ENCODE peak calls at places on chromosomes 11 and 22, in five cellular contexts. Q is GM23338, A is psoas muscle, T is cardiac muscle cell, Z is suprapubic skin. L is an unnamed sample.

GRCh38 chr11:118295199-118295598 is 9.3 kb upstream of the CD3E start:
- DNase-seq in Q (peak), A (no peak), T (no peak), Z (no peak), L (no peak)

GRCh38 chr11:3859373-3859881 is 4.0 kb downstream of the STIM1 start:
- DNase-seq in Q (peak), A (peak), T (peak), Z (no peak), L (peak)

GRCh38 chr22:43231724-43232034 is 44.7 kb upstream of the TTLL12 start:
- DNase-seq in Q (no peak), A (no peak), T (no peak), Z (no peak), L (no peak)

GRCh38 chr22:26922804-26923203 is 265.4 kb downstream of the MIAT start:
- DNase-seq in Q (peak), A (no peak), T (peak), Z (no peak), L (peak)

GRCh38 chr11:57097149-57097548 is 84.6 kb upstream of the LRRC55 start:
- DNase-seq in Q (no peak), A (no peak), T (no peak), Z (no peak), L (no peak)

GRCh38 chr22:17773606-17774205 is 563 bp downstream of the BID start:
- DNase-seq in Q (peak), A (peak), T (peak), Z (no peak), L (peak)

GRCh38 chr11:73175551-73176144 is 33.5 kb upstream of the FCHSD2 start:
- DNase-seq in Q (no peak), A (no peak), T (peak), Z (no peak), L (no peak)

GRCh38 chr11:100719362-100719761 is 32.3 kb downstream of the ARHGAP42 start:
- DNase-seq in Q (peak), A (no peak), T (peak), Z (no peak), L (no peak)

GRCh38 chr11:19642185-19642591 is 70.4 kb upstream of the NAV2 start:
- DNase-seq in Q (no peak), A (peak), T (no peak), Z (no peak), L (no peak)

GRCh38 chr22:26624788-26625187 is 3.0 kb downstream of the CRYBA4 start:
- DNase-seq in Q (no peak), A (no peak), T (no peak), Z (no peak), L (no peak)

GRCh38 chr22:48277868-48278581 is 1515.6 kb downstream of the TBC1D22A start:
- DNase-seq in Q (no peak), A (no peak), T (no peak), Z (no peak), L (no peak)

GRCh38 chr22:47094861-47095330 is 332.4 kb downstream of the TBC1D22A start:
- DNase-seq in Q (no peak), A (no peak), T (no peak), Z (no peak), L (no peak)

GRCh38 chr11:96145163-96145585 is 197.8 kb downstream of the MAML2 start:
- DNase-seq in Q (no peak), A (no peak), T (no peak), Z (no peak), L (no peak)

GRCh38 chr11:33616552-33616951 is 84.1 kb downstream of the C11orf91 start:
- DNase-seq in Q (no peak), A (no peak), T (no peak), Z (no peak), L (no peak)

GRCh38 chr11:17272823-17273222 is 3.7 kb upstream of the NUCB2 start:
- DNase-seq in Q (no peak), A (no peak), T (no peak), Z (no peak), L (no peak)

GRCh38 chr11:57345555-57346151 is 7.5 kb downstream of the P2RX3 start:
- DNase-seq in Q (peak), A (peak), T (peak), Z (peak), L (peak)

GRCh38 chr11:30917859-30918478 is 331.8 kb upstream of the MPPED2 start:
- DNase-seq in Q (peak), A (no peak), T (peak), Z (no peak), L (no peak)

GRCh38 chr11:83823461-83824025 is 537.4 kb upstream of the CCDC90B start:
- DNase-seq in Q (no peak), A (no peak), T (no peak), Z (no peak), L (no peak)

GRCh38 chr11:11461473-11461872 is 108.4 kb upstream of the CSNK2A3 start:
- DNase-seq in Q (no peak), A (no peak), T (peak), Z (no peak), L (no peak)

GRCh38 chr11:63937713-63938480 is 905 bp upstream of the NAA40 start:
- DNase-seq in Q (peak), A (no peak), T (no peak), Z (no peak), L (peak)

GRCh38 chr11:122180435-122180834 is 64.4 kb upstream of the BLID start:
- DNase-seq in Q (no peak), A (peak), T (no peak), Z (no peak), L (no peak)

GRCh38 chr11:60915250-60915914 is 1.4 kb downstream of the TMEM109 start:
- DNase-seq in Q (peak), A (peak), T (peak), Z (no peak), L (peak)

GRCh38 chr22:28229566-28230483 is 310.8 kb upstream of the PITPNB start:
- DNase-seq in Q (no peak), A (peak), T (no peak), Z (no peak), L (no peak)

GRCh38 chr11:124724854-124725718 is 14.7 kb upstream of the NRGN start:
- DNase-seq in Q (no peak), A (peak), T (peak), Z (no peak), L (peak)

GRCh38 chr11:14971865-14972580 is at the start of gene CALCA:
- DNase-seq in Q (peak), A (no peak), T (peak), Z (no peak), L (peak)

GRCh38 chr11:104033134-104033533 is 3.3 kb upstream of the DDI1 start:
- DNase-seq in Q (no peak), A (no peak), T (no peak), Z (no peak), L (no peak)

GRCh38 chr22:21020802-21021429 is 6.0 kb downstream of the P2RX6 start:
- DNase-seq in Q (peak), A (no peak), T (peak), Z (no peak), L (no peak)

GRCh38 chr11:1949302-1949701 is 2.2 kb downstream of the MRPL23 start:
- DNase-seq in Q (no peak), A (no peak), T (no peak), Z (no peak), L (no peak)

GRCh38 chr11:101061606-101062005 is 68.0 kb downstream of the PGR start:
- DNase-seq in Q (no peak), A (no peak), T (peak), Z (no peak), L (no peak)

GRCh38 chr11:78606667-78607066 is 32.0 kb upstream of the NARS2 start:
- DNase-seq in Q (no peak), A (no peak), T (no peak), Z (no peak), L (no peak)

GRCh38 chr11:76700177-76701100 is 29.9 kb upstream of the LRRC32 start:
- DNase-seq in Q (no peak), A (peak), T (no peak), Z (peak), L (no peak)

GRCh38 chr11:124935548-124936514 is at the start of gene HEPACAM:
- DNase-seq in Q (no peak), A (no peak), T (no peak), Z (no peak), L (no peak)

GRCh38 chr22:40218723-40219294 is 41.1 kb downstream of the TNRC6B start:
- DNase-seq in Q (no peak), A (no peak), T (no peak), Z (no peak), L (no peak)
- H3K4me3 ChIP-seq in Q (no peak), A (no peak), T (no peak), Z (no peak), L (no peak)

DNA sequence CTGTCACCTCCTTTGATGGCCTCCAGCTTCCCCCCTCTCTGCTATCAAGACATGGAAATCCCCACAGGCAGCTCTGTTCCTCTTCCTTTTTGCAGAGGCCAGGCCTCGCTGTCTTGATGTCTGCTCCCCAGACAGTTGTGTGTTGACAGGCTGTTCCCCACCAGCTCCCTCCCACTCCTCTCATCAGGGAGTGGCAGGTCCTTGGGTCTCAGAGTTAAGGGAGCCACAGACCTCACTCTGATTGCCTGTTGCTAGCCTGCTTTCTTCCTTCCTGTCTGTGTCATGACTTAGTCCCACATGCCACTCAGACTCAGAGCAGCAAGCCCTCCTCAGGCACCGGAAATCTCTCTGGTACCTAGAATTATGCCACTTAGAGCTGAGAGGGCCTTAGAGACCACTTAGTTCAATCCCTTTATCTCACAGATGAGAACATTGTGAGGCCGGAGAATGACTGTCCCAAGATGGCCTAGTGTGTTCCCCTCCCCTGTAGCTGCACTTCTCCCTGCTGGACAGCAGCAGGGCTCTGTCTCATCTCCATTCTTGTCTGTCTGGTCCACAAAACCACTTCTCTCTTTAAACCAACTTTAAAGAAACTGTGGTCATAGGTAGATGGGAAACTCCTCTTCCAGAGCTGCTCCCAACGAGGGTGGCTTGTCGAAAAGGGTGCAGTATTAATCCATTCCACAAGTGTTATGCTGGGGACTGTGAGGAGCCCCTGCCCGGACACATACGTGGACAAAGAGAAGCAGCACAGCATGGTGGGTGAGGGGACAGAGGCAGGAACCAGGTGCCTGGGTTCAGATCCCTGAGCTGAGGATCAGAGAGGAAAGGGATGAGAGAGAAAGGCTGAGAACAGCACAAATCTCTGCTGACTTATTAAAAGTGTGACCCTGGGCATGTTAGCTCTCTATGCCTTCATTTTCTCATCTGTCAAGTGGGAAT is 4.2 kb downstream of the AMPD3 start:
- DNase-seq in Q (no peak), A (no peak), T (peak), Z (no peak), L (no peak)
- H3K27ac ChIP-seq in Q (no peak), A (no peak), T (no peak), Z (no peak), L (no peak)

GRCh38 chr22:33538277-33538885 is 381.9 kb downstream of the LARGE1 start:
- DNase-seq in Q (no peak), A (no peak), T (no peak), Z (no peak), L (no peak)
- TF ChIP-seq CTCF in Q (no peak), A (no peak), T (no peak), Z (no peak), L (no peak)

DNA sequence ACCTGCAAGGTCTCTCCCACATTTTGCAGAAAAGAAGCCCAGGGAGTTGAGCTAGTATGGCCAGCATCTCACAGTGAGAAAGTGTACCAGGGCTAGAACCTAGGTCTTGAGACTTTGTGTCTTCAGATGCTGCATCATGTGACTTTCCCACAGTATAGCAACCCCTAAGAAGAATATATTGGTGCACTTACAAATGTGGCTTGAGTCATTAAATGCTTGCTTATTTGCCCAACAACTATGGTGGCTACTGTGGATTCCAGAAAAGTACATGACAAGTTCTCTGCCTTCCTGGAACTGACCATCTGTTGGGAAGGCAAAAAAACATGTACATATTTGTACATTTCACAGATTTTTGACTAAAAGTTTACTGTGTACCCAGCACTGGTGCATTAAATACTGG is 55.0 kb downstream of the POLD3 start:
- DNase-seq in Q (no peak), A (no peak), T (no peak), Z (no peak), L (no peak)
- H3K4me3 ChIP-seq in Q (no peak), A (no peak), T (no peak), Z (no peak), L (no peak)

DNA sequence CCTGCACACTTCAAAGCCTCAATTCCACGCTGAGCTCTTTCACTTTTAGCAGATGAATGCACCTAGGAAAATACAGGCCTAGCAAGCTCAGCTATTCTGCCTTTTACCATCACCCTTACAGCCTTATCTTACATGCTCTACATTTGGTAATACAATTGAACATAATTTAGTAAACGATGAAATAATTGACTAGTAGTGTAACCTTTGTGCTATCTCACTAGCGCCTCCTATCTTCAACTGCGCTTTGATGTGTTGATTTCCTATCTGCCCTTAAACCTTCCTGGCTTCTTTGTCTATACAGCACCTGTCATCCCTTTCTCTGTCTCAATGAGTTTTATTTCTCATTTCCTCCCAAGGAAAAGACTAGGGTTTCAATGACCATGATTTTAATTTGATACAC is 149.7 kb downstream of the LRRC4C start:
- DNase-seq in Q (peak), A (no peak), T (no peak), Z (no peak), L (no peak)
- H3K27ac ChIP-seq in Q (no peak), A (no peak), T (no peak), Z (no peak), L (no peak)

GRCh38 chr11:32434387-32435151 is 770 bp downstream of the WT1 start:
- DNase-seq in Q (peak), A (no peak), T (no peak), Z (no peak), L (no peak)
- TF ChIP-seq CTCF in Q (peak), A (no peak), T (peak), Z (no peak), L (no peak)

GRCh38 chr11:119381186-119381988 is at the start of gene USP2:
- DNase-seq in Q (peak), A (peak), T (peak), Z (peak), L (peak)

GRCh38 chr11:119378851-119379465 is 2.5 kb downstream of the USP2 start:
- DNase-seq in Q (peak), A (peak), T (peak), Z (peak), L (no peak)

GRCh38 chr11:119382101-119382500 is 611 bp upstream of the USP2 start:
- DNase-seq in Q (peak), A (no peak), T (no peak), Z (no peak), L (no peak)

GRCh38 chr11:119380160-119380815 is 1.2 kb downstream of the USP2 start:
- DNase-seq in Q (no peak), A (peak), T (no peak), Z (peak), L (no peak)

GRCh38 chr11:119380816-119381185 is 689 bp downstream of the USP2 start:
- DNase-seq in Q (peak), A (peak), T (peak), Z (peak), L (peak)
- H3K4me3 ChIP-seq in Q (peak), A (peak), T (peak), Z (peak), L (peak)

GRCh38 chr11:69704508-69705245 is 855 bp upstream of the FGF19 start:
- DNase-seq in Q (peak), A (no peak), T (peak), Z (no peak), L (no peak)
- H3K27ac ChIP-seq in Q (peak), A (no peak), T (no peak), Z (no peak), L (no peak)

L was measured in thyroid gland.